ENCODE peak calls at places on chromosome X, in four cellular contexts. V is AG04450, K is WERI-Rb-1, U is DND-41. P is an unnamed sample.

GRCh38 chrX:9940397-9940796 is 26.8 kb upstream of the CLDN34 start:
- DNase-seq in V (peak), U (peak), K (no peak), P (no peak)

GRCh38 chrX:118855681-118856310 is 32.2 kb downstream of the ZCCHC12 start:
- DNase-seq in U (no peak), K (no peak), V (no peak), P (no peak)

GRCh38 chrX:68409154-68409553 is 24.1 kb downstream of the OPHN1 start:
- DNase-seq in K (no peak), V (no peak), U (no peak), P (no peak)

GRCh38 chrX:8565729-8566128 is 101.1 kb downstream of the VCX3B start:
- DNase-seq in U (no peak), K (no peak), V (no peak), P (no peak)

GRCh38 chrX:140733766-140734342 is 24.3 kb downstream of the LINC00632 start:
- DNase-seq in V (no peak), K (peak), U (peak), P (peak)

GRCh38 chrX:6228720-6229119 is at the start of gene NLGN4X:
- DNase-seq in U (peak), K (no peak), V (no peak), P (no peak)

GRCh38 chrX:135112096-135112729 is 8.1 kb downstream of the ETDB start:
- DNase-seq in V (no peak), K (peak), U (peak), P (peak)

GRCh38 chrX:154010330-154011087 is 9.2 kb downstream of the IRAK1 start:
- DNase-seq in U (no peak), K (no peak), V (no peak), P (no peak)

GRCh38 chrX:134990475-134991473 is at the start of gene SMIM10:
- DNase-seq in U (no peak), K (no peak), V (no peak), P (peak)

GRCh38 chrX:21728276-21728968 is 29.5 kb downstream of the SMPX start:
- DNase-seq in K (no peak), V (no peak), U (no peak), P (no peak)

GRCh38 chrX:70013483-70014222 is 36.1 kb downstream of the AWAT2 start:
- DNase-seq in K (peak), U (no peak), V (no peak), P (no peak)

GRCh38 chrX:13515181-13515930 is 54.0 kb upstream of the EGFL6 start:
- DNase-seq in K (no peak), V (no peak), U (no peak), P (no peak)

GRCh38 chrX:69102805-69103204 is 62.4 kb downstream of the PJA1 start:
- DNase-seq in K (no peak), U (no peak), V (no peak), P (no peak)

GRCh38 chrX:28498658-28499057 is 88.6 kb upstream of the IL1RAPL1 start:
- DNase-seq in K (peak), V (no peak), U (no peak), P (no peak)

GRCh38 chrX:154409222-154409871 is at the start of gene DNASE1L1:
- DNase-seq in K (no peak), U (no peak), V (peak), P (peak)

GRCh38 chrX:118346258-118347094 is 570 bp downstream of the WDR44 start:
- DNase-seq in U (peak), V (no peak), K (peak), P (peak)

GRCh38 chrX:74232859-74233258 is 71.1 kb upstream of the ZCCHC13 start:
- DNase-seq in V (no peak), U (peak), K (no peak), P (peak)

GRCh38 chrX:642436-643210 is 12.0 kb downstream of the SHOX start:
- DNase-seq in U (no peak), K (no peak), V (no peak), P (no peak)

GRCh38 chrX:69951756-69952155 is 98.0 kb downstream of the AWAT2 start:
- DNase-seq in V (no peak), U (no peak), K (no peak), P (no peak)

GRCh38 chrX:21734175-21734574 is 23.7 kb downstream of the SMPX start:
- DNase-seq in U (no peak), K (no peak), V (no peak), P (no peak)

GRCh38 chrX:48948589-48948988 is 8.8 kb downstream of the OTUD5 start:
- DNase-seq in U (no peak), K (no peak), V (no peak), P (no peak)

GRCh38 chrX:45344597-45344996 is 143.9 kb upstream of the DIPK2B start:
- DNase-seq in K (peak), V (no peak), U (no peak), P (no peak)

GRCh38 chrX:15404712-15405111 is 20.5 kb upstream of the VEGFD start:
- DNase-seq in U (no peak), K (no peak), V (no peak), P (no peak)

GRCh38 chrX:151796576-151796975 is 62.0 kb downstream of the CNGA2 start:
- DNase-seq in V (no peak), U (no peak), K (no peak), P (no peak)

GRCh38 chrX:137742846-137743245 is 176.9 kb downstream of the ZIC3 start:
- DNase-seq in U (no peak), K (no peak), V (no peak), P (no peak)

GRCh38 chrX:121958886-121959285 is 911.5 kb downstream of the GLUD2 start:
- DNase-seq in V (no peak), U (no peak), K (no peak), P (no peak)

GRCh38 chrX:10327651-10328050 is 170.9 kb downstream of the CLCN4 start:
- DNase-seq in K (no peak), U (no peak), V (no peak), P (peak)

GRCh38 chrX:93422693-93423092 is 250.7 kb downstream of the NAP1L3 start:
- DNase-seq in V (no peak), U (no peak), K (peak), P (no peak)

GRCh38 chrX:135086197-135086854 is 34.0 kb downstream of the ETDB start:
- DNase-seq in V (peak), U (peak), K (peak), P (peak)

GRCh38 chrX:120791013-120791643 is 84.5 kb downstream of the CT47B1 start:
- DNase-seq in V (no peak), K (no peak), U (no peak), P (peak)

GRCh38 chrX:37802028-37802427 is 22.2 kb downstream of the CYBB start:
- DNase-seq in U (no peak), K (no peak), V (no peak), P (no peak)

GRCh38 chrX:111167334-111167733 is 71.3 kb downstream of the PAK3 start:
- DNase-seq in K (no peak), V (no peak), U (no peak), P (no peak)

GRCh38 chrX:154348646-154349358 is 25.6 kb downstream of the FLNA start:
- DNase-seq in U (no peak), V (no peak), K (no peak), P (no peak)

GRCh38 chrX:16148896-16149295 is 18.4 kb upstream of the MAGEB17 start:
- DNase-seq in V (no peak), K (no peak), U (no peak), P (peak)

GRCh38 chrX:133444196-133444595 is 28.9 kb upstream of the GPC4 start:
- DNase-seq in K (no peak), U (no peak), V (no peak), P (no peak)

GRCh38 chrX:10795721-10796120 is 175.3 kb upstream of the MID1 start:
- DNase-seq in U (no peak), K (no peak), V (no peak), P (no peak)

GRCh38 chrX:23919148-23919547 is 11.3 kb downstream of the CXorf58 start:
- DNase-seq in V (no peak), K (no peak), U (no peak), P (no peak)

GRCh38 chrX:23919706-23920320 is 12.0 kb downstream of the CXorf58 start:
- DNase-seq in K (peak), U (no peak), V (no peak), P (peak)
- TF ChIP-seq CTCF in K (no peak), U (no peak), V (no peak), P (no peak)

DNA sequence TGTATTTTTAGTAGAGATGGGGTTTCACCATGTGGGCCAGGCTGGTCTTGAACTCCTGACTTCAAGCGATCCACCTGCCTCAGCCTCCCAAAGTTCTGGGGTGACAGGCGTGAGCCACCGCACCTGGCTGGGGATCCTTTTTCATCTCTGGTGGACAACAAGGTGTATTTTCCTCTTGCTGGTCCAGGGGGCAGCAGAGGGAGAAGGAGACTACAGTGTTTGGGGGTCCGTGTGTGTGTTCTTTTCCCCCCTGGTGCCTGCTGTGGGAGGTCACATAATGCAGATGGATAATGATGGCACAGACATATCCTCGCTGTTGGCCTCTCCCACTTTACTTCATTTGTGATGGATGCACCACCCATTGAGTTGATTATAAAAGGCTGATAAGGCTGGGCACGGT is 39.0 kb upstream of the CD99 start:
- DNase-seq in U (peak), K (no peak), V (no peak), P (no peak)
- TF ChIP-seq CTCF in U (peak), K (peak), V (peak), P (no peak)

GRCh38 chrX:149871433-149871832 is 9.6 kb upstream of the MAGEA8 start:
- DNase-seq in U (no peak), K (no peak), V (no peak), P (no peak)

GRCh38 chrX:149870840-149871239 is 10.1 kb upstream of the MAGEA8 start:
- DNase-seq in U (no peak), K (no peak), V (no peak), P (no peak)

GRCh38 chrX:149877157-149877556 is 3.8 kb upstream of the MAGEA8 start:
- DNase-seq in V (no peak), K (no peak), U (no peak), P (no peak)

GRCh38 chrX:149867488-149867887 is 13.5 kb upstream of the MAGEA8 start:
- DNase-seq in U (no peak), V (no peak), K (no peak), P (no peak)

GRCh38 chrX:149871940-149872339 is 9.0 kb upstream of the MAGEA8 start:
- DNase-seq in V (no peak), K (peak), U (peak), P (peak)
- TF ChIP-seq CTCF in V (peak), K (peak), U (peak), P (peak)

GRCh38 chrX:50903387-50904027 is 7.0 kb upstream of the BMP15 start:
- DNase-seq in V (no peak), U (peak), K (peak), P (peak)
- TF ChIP-seq CTCF in V (peak), U (peak), K (peak), P (peak)

GRCh38 chrX:126733874-126734273 is 85.7 kb upstream of the PRR32 start:
- DNase-seq in V (no peak), U (no peak), K (no peak), P (no peak)
- TF ChIP-seq CTCF in V (no peak), U (no peak), K (no peak), P (no peak)

GRCh38 chrX:107629533-107629909 is 1.2 kb downstream of the PRPS1 start:
- DNase-seq in U (peak), K (no peak), V (no peak), P (peak)
- TF ChIP-seq CTCF in U (peak), K (peak), V (peak), P (no peak)

DNA sequence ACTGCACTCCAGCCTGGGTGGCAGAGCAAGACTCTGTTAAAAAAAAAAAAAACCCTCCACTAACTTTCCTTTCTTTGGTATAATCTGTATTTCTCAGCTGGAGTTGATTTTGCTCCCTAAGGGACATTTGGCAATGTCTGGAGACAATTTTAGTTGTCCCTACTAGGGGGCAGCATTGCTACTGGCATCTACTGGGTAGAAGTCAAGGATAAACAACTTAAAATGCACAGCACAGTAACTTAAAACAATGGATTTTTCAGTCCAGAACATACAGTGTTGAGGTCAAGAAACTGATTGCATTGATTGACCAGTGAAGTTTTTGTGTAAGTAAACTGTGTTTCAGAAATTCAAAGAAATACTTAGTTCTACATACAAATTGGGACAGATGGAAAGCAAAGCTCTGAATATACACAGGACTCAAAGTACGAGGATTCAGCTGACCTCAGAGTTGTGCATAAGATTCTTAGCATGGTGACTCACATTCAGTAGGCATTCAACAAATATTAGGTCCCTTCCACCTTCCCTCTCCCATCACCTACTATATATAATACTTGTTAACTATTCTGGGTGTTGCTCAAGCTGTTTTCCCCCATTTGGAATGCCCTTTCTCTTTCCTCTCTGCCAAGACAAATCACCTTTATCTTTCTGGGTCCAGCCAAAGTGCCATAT is 8.8 kb downstream of the DDX53 start:
- DNase-seq in V (no peak), K (no peak), U (no peak), P (peak)
- TF ChIP-seq CTCF in V (peak), K (peak), U (peak), P (peak)

DNA sequence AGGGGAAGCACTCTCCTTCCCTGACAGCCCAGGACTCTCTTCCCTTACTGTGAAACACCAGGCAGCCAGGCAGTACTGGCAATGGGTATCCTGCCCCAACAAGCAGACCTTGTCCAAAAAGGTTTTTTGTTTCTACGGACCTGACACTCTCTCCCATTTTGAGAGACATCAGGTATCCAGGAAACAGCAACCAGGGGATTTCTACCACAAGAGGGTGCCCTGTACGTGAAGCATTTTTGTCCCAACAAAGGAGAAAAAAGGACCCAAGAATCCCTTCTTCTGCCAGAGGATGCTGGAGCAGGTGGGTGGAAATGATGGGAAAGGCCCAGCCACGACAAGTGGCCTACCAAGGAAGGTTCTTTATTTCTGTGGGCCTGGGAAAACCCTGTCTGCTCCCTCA is 65.7 kb upstream of the FGF13 start:
- DNase-seq in U (no peak), K (no peak), V (no peak), P (no peak)
- TF ChIP-seq CTCF in U (no peak), K (no peak), V (no peak), P (no peak)

GRCh38 chrX:18895157-18895952 is 88.6 kb downstream of the PHKA2 start:
- DNase-seq in U (no peak), V (no peak), K (peak), P (no peak)
- TF ChIP-seq CTCF in U (no peak), V (peak), K (peak), P (no peak)

GRCh38 chrX:46554942-46555341 is 9.7 kb upstream of the ZNF674 start:
- DNase-seq in K (no peak), U (no peak), V (no peak), P (no peak)
- TF ChIP-seq CTCF in K (no peak), U (peak), V (peak), P (no peak)

P was measured in Calu3.